ENCODE peak calls at places on chromosomes 6 and 20, in seven cellular contexts. One of them, this sample, is unnamed. For H3K9me3 and H3K4me1, the result is how much of the 10 kb centered on the place peaks cover.

GRCh38 chr6:47061631-47062300 is 19.6 kb upstream of the ADGRF1 start:
- DNase-seq in Caco-2: no peak
- DNase-seq in SJSA1: no peak
- DNase-seq in endodermal cell: no peak
- DNase-seq in cardiac muscle cell: peak
- DNase-seq in body of pancreas: no peak
- DNase-seq in psoas muscle: no peak
- DNase-seq in this sample: no peak

GRCh38 chr6:31624070-31624469 is 3.6 kb downstream of the PRRC2A start:
- DNase-seq in Caco-2: no peak
- DNase-seq in SJSA1: no peak
- DNase-seq in endodermal cell: no peak
- DNase-seq in cardiac muscle cell: no peak
- DNase-seq in body of pancreas: no peak
- DNase-seq in psoas muscle: no peak
- DNase-seq in this sample: no peak

GRCh38 chr20:62148908-62149314 is 5.3 kb downstream of the SS18L1 start:
- DNase-seq in Caco-2: no peak
- DNase-seq in SJSA1: no peak
- DNase-seq in endodermal cell: peak
- DNase-seq in cardiac muscle cell: no peak
- DNase-seq in body of pancreas: no peak
- DNase-seq in psoas muscle: peak
- DNase-seq in this sample: no peak

GRCh38 chr20:46131396-46131795 is 13.3 kb downstream of the CD40 start:
- DNase-seq in Caco-2: no peak
- DNase-seq in SJSA1: no peak
- DNase-seq in endodermal cell: no peak
- DNase-seq in cardiac muscle cell: peak
- DNase-seq in body of pancreas: no peak
- DNase-seq in psoas muscle: no peak
- DNase-seq in this sample: no peak

GRCh38 chr6:52077180-52077884 is 10.1 kb downstream of the PKHD1 start:
- DNase-seq in Caco-2: no peak
- DNase-seq in SJSA1: no peak
- DNase-seq in endodermal cell: peak
- DNase-seq in cardiac muscle cell: no peak
- DNase-seq in body of pancreas: peak
- DNase-seq in psoas muscle: no peak
- DNase-seq in this sample: no peak

GRCh38 chr6:144159231-144159630 is 8.9 kb downstream of the STX11 start:
- DNase-seq in Caco-2: no peak
- DNase-seq in SJSA1: no peak
- DNase-seq in endodermal cell: no peak
- DNase-seq in cardiac muscle cell: no peak
- DNase-seq in body of pancreas: no peak
- DNase-seq in psoas muscle: no peak
- DNase-seq in this sample: no peak

GRCh38 chr20:24695529-24696225 is 226.2 kb downstream of the SYNDIG1 start:
- DNase-seq in Caco-2: no peak
- DNase-seq in SJSA1: no peak
- DNase-seq in endodermal cell: peak
- DNase-seq in cardiac muscle cell: no peak
- DNase-seq in body of pancreas: no peak
- DNase-seq in psoas muscle: no peak
- DNase-seq in this sample: no peak

GRCh38 chr20:8255945-8256632 is 124.0 kb downstream of the PLCB1 start:
- DNase-seq in Caco-2: peak
- DNase-seq in SJSA1: no peak
- DNase-seq in endodermal cell: no peak
- DNase-seq in cardiac muscle cell: no peak
- DNase-seq in body of pancreas: no peak
- DNase-seq in psoas muscle: no peak
- DNase-seq in this sample: no peak

GRCh38 chr6:47631248-47632196 is 66.9 kb upstream of the ADGRF4 start:
- DNase-seq in Caco-2: peak
- DNase-seq in SJSA1: peak
- DNase-seq in endodermal cell: peak
- DNase-seq in cardiac muscle cell: peak
- DNase-seq in body of pancreas: peak
- DNase-seq in psoas muscle: no peak
- DNase-seq in this sample: no peak

GRCh38 chr6:118982256-118982911 is 47.4 kb upstream of the MCM9 start:
- DNase-seq in Caco-2: no peak
- DNase-seq in SJSA1: no peak
- DNase-seq in endodermal cell: no peak
- DNase-seq in cardiac muscle cell: no peak
- DNase-seq in body of pancreas: no peak
- DNase-seq in psoas muscle: no peak
- DNase-seq in this sample: no peak

GRCh38 chr6:56757585-56757984 is 114.9 kb upstream of the DST start:
- DNase-seq in Caco-2: peak
- DNase-seq in SJSA1: peak
- DNase-seq in endodermal cell: peak
- DNase-seq in cardiac muscle cell: peak
- DNase-seq in body of pancreas: peak
- DNase-seq in psoas muscle: no peak
- DNase-seq in this sample: no peak

GRCh38 chr6:41122373-41122772 is 31.8 kb downstream of the TREML1 start:
- DNase-seq in Caco-2: no peak
- DNase-seq in SJSA1: no peak
- DNase-seq in endodermal cell: no peak
- DNase-seq in cardiac muscle cell: no peak
- DNase-seq in body of pancreas: no peak
- DNase-seq in psoas muscle: no peak
- DNase-seq in this sample: no peak

GRCh38 chr6:15754035-15754705 is 91.3 kb upstream of the DTNBP1 start:
- DNase-seq in Caco-2: no peak
- DNase-seq in SJSA1: peak
- DNase-seq in endodermal cell: peak
- DNase-seq in cardiac muscle cell: peak
- DNase-seq in body of pancreas: no peak
- DNase-seq in psoas muscle: no peak
- DNase-seq in this sample: no peak

GRCh38 chr6:159110013-159110412 is 59.2 kb upstream of the FNDC1 start:
- DNase-seq in Caco-2: peak
- DNase-seq in SJSA1: peak
- DNase-seq in endodermal cell: peak
- DNase-seq in cardiac muscle cell: peak
- DNase-seq in body of pancreas: peak
- DNase-seq in psoas muscle: no peak
- DNase-seq in this sample: no peak

GRCh38 chr6:75419408-75419807 is 74.2 kb downstream of the FILIP1 start:
- DNase-seq in Caco-2: no peak
- DNase-seq in SJSA1: no peak
- DNase-seq in endodermal cell: no peak
- DNase-seq in cardiac muscle cell: no peak
- DNase-seq in body of pancreas: no peak
- DNase-seq in psoas muscle: peak
- DNase-seq in this sample: no peak

GRCh38 chr6:90677440-90677839 is 90.6 kb upstream of the MAP3K7 start:
- DNase-seq in Caco-2: no peak
- DNase-seq in SJSA1: no peak
- DNase-seq in endodermal cell: no peak
- DNase-seq in cardiac muscle cell: no peak
- DNase-seq in body of pancreas: no peak
- DNase-seq in psoas muscle: no peak
- DNase-seq in this sample: no peak

GRCh38 chr6:73733791-73734190 is 37.8 kb downstream of the CD109 start:
- DNase-seq in Caco-2: no peak
- DNase-seq in SJSA1: no peak
- DNase-seq in endodermal cell: no peak
- DNase-seq in cardiac muscle cell: no peak
- DNase-seq in body of pancreas: no peak
- DNase-seq in psoas muscle: no peak
- DNase-seq in this sample: no peak

GRCh38 chr6:43627008-43627825 is 1.8 kb downstream of the GTPBP2 start:
- DNase-seq in Caco-2: no peak
- DNase-seq in SJSA1: peak
- DNase-seq in endodermal cell: no peak
- DNase-seq in cardiac muscle cell: peak
- DNase-seq in body of pancreas: peak
- DNase-seq in psoas muscle: peak
- DNase-seq in this sample: peak

GRCh38 chr6:46626228-46626909 is 26.2 kb downstream of the CYP39A1 start:
- DNase-seq in Caco-2: peak
- DNase-seq in SJSA1: peak
- DNase-seq in endodermal cell: no peak
- DNase-seq in cardiac muscle cell: peak
- DNase-seq in body of pancreas: no peak
- DNase-seq in psoas muscle: no peak
- DNase-seq in this sample: no peak

GRCh38 chr6:85643530-85644373 is 1.1 kb upstream of the SYNCRIP start:
- DNase-seq in Caco-2: peak
- DNase-seq in SJSA1: peak
- DNase-seq in endodermal cell: peak
- DNase-seq in cardiac muscle cell: peak
- DNase-seq in body of pancreas: peak
- DNase-seq in psoas muscle: peak
- DNase-seq in this sample: peak

GRCh38 chr6:32462609-32463008 is 22.9 kb downstream of the HLA-DRA start:
- DNase-seq in Caco-2: no peak
- DNase-seq in SJSA1: no peak
- DNase-seq in endodermal cell: no peak
- DNase-seq in cardiac muscle cell: no peak
- DNase-seq in body of pancreas: no peak
- DNase-seq in psoas muscle: no peak
- DNase-seq in this sample: no peak

GRCh38 chr6:108673602-108674001 is 112.9 kb downstream of the FOXO3 start:
- DNase-seq in Caco-2: no peak
- DNase-seq in SJSA1: no peak
- DNase-seq in endodermal cell: no peak
- DNase-seq in cardiac muscle cell: no peak
- DNase-seq in body of pancreas: no peak
- DNase-seq in psoas muscle: no peak
- DNase-seq in this sample: no peak

GRCh38 chr6:36766649-36766945 is 69.0 kb downstream of the RAB44 start:
- DNase-seq in Caco-2: no peak
- DNase-seq in SJSA1: no peak
- DNase-seq in endodermal cell: no peak
- DNase-seq in cardiac muscle cell: no peak
- DNase-seq in body of pancreas: no peak
- DNase-seq in psoas muscle: peak
- DNase-seq in this sample: no peak
- H3K9me3 ChIP-seq in Caco-2: under half
- H3K9me3 ChIP-seq in SJSA1: under half
- H3K9me3 ChIP-seq in endodermal cell: under half
- H3K9me3 ChIP-seq in cardiac muscle cell: under half
- H3K9me3 ChIP-seq in body of pancreas: under half
- H3K9me3 ChIP-seq in psoas muscle: under half
- H3K9me3 ChIP-seq in this sample: under half

GRCh38 chr20:50572922-50573777 is 63.0 kb downstream of the PTPN1 start:
- DNase-seq in Caco-2: no peak
- DNase-seq in SJSA1: no peak
- DNase-seq in endodermal cell: no peak
- DNase-seq in cardiac muscle cell: peak
- DNase-seq in body of pancreas: no peak
- DNase-seq in psoas muscle: peak
- DNase-seq in this sample: peak
- H3K4me1 ChIP-seq in Caco-2: under half
- H3K4me1 ChIP-seq in SJSA1: under half
- H3K4me1 ChIP-seq in endodermal cell: under half
- H3K4me1 ChIP-seq in cardiac muscle cell: under half
- H3K4me1 ChIP-seq in body of pancreas: under half
- H3K4me1 ChIP-seq in psoas muscle: half or more
- H3K4me1 ChIP-seq in this sample: under half

GRCh38 chr20:39862613-39863012 is 826.4 kb downstream of the MAFB start:
- DNase-seq in Caco-2: no peak
- DNase-seq in SJSA1: no peak
- DNase-seq in endodermal cell: no peak
- DNase-seq in cardiac muscle cell: peak
- DNase-seq in body of pancreas: no peak
- DNase-seq in psoas muscle: no peak
- DNase-seq in this sample: no peak
- H3K9me3 ChIP-seq in Caco-2: under half
- H3K9me3 ChIP-seq in SJSA1: under half
- H3K9me3 ChIP-seq in endodermal cell: under half
- H3K9me3 ChIP-seq in cardiac muscle cell: under half
- H3K9me3 ChIP-seq in body of pancreas: under half
- H3K9me3 ChIP-seq in psoas muscle: under half
- H3K9me3 ChIP-seq in this sample: under half

GRCh38 chr20:57426156-57426769 is 35.1 kb downstream of the RBM38 start:
- DNase-seq in Caco-2: no peak
- DNase-seq in SJSA1: no peak
- DNase-seq in endodermal cell: no peak
- DNase-seq in cardiac muscle cell: no peak
- DNase-seq in body of pancreas: no peak
- DNase-seq in psoas muscle: peak
- DNase-seq in this sample: no peak

GRCh38 chr20:57427239-57428127 is 36.3 kb downstream of the RBM38 start:
- DNase-seq in Caco-2: no peak
- DNase-seq in SJSA1: no peak
- DNase-seq in endodermal cell: no peak
- DNase-seq in cardiac muscle cell: no peak
- DNase-seq in body of pancreas: no peak
- DNase-seq in psoas muscle: peak
- DNase-seq in this sample: no peak

GRCh38 chr20:57429579-57430202 is 38.5 kb downstream of the RBM38 start:
- DNase-seq in Caco-2: no peak
- DNase-seq in SJSA1: no peak
- DNase-seq in endodermal cell: no peak
- DNase-seq in cardiac muscle cell: no peak
- DNase-seq in body of pancreas: no peak
- DNase-seq in psoas muscle: no peak
- DNase-seq in this sample: no peak

GRCh38 chr20:57426831-57427230 is 35.6 kb downstream of the RBM38 start:
- DNase-seq in Caco-2: no peak
- DNase-seq in SJSA1: no peak
- DNase-seq in endodermal cell: no peak
- DNase-seq in cardiac muscle cell: no peak
- DNase-seq in body of pancreas: no peak
- DNase-seq in psoas muscle: peak
- DNase-seq in this sample: no peak

DNA sequence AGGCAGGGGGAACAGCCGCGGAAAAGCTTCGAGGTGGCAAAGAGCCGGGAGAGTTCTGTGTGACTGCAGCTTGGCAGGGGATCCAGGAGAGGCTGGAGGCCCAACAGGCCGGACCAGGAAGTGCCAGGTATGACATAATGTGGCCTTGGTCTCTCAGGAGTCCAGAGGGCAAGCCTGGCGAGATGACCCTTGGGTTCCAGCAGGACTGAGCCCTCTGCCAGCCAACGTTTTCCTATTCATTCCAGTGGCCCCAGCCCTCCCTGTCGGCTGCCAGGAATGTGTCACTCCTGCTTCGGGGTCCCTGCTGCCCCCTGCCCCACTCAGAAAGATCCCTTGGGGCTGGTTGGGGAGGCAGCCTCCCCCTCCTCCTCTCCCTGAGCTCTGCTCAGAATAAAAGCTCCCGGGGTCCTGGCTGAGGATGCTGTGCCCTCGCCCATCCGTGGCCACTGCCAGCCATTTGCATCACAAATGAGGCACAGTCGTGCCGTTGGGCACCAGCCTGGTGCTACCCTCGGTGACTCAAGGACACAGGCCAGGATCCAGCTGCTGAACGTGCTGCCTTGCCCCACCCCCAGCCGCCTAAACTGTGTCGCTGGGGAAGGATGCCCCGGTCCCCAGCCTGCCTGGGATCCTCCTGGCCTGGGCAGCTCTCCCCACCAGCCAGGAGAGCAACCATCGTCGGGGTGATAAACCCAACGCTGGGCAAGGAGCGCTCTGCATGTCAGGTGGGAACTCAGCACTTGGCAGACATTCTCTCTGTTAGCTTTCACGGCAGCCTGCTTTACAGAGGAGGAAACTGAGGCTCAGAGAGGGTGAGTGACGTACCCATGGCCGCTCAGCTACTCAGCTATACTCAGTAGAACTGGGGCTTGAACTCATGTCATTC is 37.7 kb downstream of the RBM38 start:
- DNase-seq in Caco-2: no peak
- DNase-seq in SJSA1: no peak
- DNase-seq in endodermal cell: no peak
- DNase-seq in cardiac muscle cell: no peak
- DNase-seq in body of pancreas: peak
- DNase-seq in psoas muscle: peak
- DNase-seq in this sample: no peak
- H3K4me1 ChIP-seq in Caco-2: under half
- H3K4me1 ChIP-seq in SJSA1: under half
- H3K4me1 ChIP-seq in endodermal cell: under half
- H3K4me1 ChIP-seq in cardiac muscle cell: under half
- H3K4me1 ChIP-seq in body of pancreas: under half
- H3K4me1 ChIP-seq in psoas muscle: under half
- H3K4me1 ChIP-seq in this sample: under half